ENCODE peak calls at places on chromosomes 12 and 14, in eight cellular contexts. W is NT2/D1; S is Panc1; A is cardiac muscle cell; E is IMR-90; O is tibial nerve; D is CD8-positive, alpha-beta T cell; C is left ventricle myocardium inferior. Q is an unnamed sample. For H3K4me1, the result is how much of the 10 kb centered on the place peaks cover.

GRCh38 chr14:78443834-78444233 is 273.7 kb downstream of the NRXN3 start:
- DNase-seq in D (no peak), A (no peak), W (no peak), O (no peak), S (no peak), E (no peak), C (no peak), Q (no peak)

GRCh38 chr12:124713436-124714082 is 146.1 kb upstream of the NCOR2 start:
- DNase-seq in W (no peak), O (no peak), C (no peak), S (no peak), D (peak), E (peak), A (peak), Q (no peak)

GRCh38 chr14:75859746-75860145 is 122.0 kb downstream of the TGFB3 start:
- DNase-seq in O (no peak), E (no peak), S (no peak), D (no peak), W (no peak), C (no peak), A (no peak), Q (no peak)

GRCh38 chr14:100341301-100342031 is 18.3 kb downstream of the SLC25A47 start:
- DNase-seq in S (no peak), D (no peak), O (no peak), A (peak), E (peak), C (no peak), W (no peak), Q (peak)

GRCh38 chr12:15978431-15978950 is 67.4 kb downstream of the DERA start:
- DNase-seq in E (peak), A (peak), C (no peak), O (no peak), S (no peak), W (no peak), D (no peak), Q (no peak)

GRCh38 chr12:19437996-19438395 is 1.3 kb upstream of the AEBP2 start:
- DNase-seq in D (no peak), O (no peak), E (no peak), A (no peak), S (no peak), C (no peak), W (peak), Q (no peak)

GRCh38 chr14:56676042-56676441 is 96.4 kb downstream of the TMEM260 start:
- DNase-seq in E (no peak), W (no peak), C (no peak), S (no peak), O (no peak), A (no peak), D (no peak), Q (no peak)

GRCh38 chr14:104731249-104731924 is 7.4 kb downstream of the ADSS1 start:
- DNase-seq in C (no peak), E (no peak), W (no peak), D (no peak), O (no peak), A (no peak), S (no peak), Q (no peak)

GRCh38 chr12:19451196-19451595 is 11.9 kb downstream of the AEBP2 start:
- DNase-seq in S (no peak), A (peak), O (no peak), C (no peak), E (peak), W (no peak), D (no peak), Q (no peak)

GRCh38 chr12:108728820-108729611 is 2.3 kb downstream of the CORO1C start:
- DNase-seq in S (no peak), A (no peak), D (no peak), C (no peak), O (no peak), E (peak), W (no peak), Q (no peak)

GRCh38 chr14:71116206-71117122 is 209.2 kb downstream of the PCNX1 start:
- DNase-seq in W (no peak), O (no peak), D (no peak), A (no peak), C (no peak), S (no peak), E (no peak), Q (no peak)

GRCh38 chr14:24959791-24960331 is 90.1 kb downstream of the STXBP6 start:
- DNase-seq in C (no peak), O (no peak), A (no peak), E (peak), W (no peak), D (no peak), S (no peak), Q (no peak)

GRCh38 chr12:89836026-89836425 is 127.4 kb upstream of the ATP2B1 start:
- DNase-seq in E (peak), O (no peak), A (peak), C (no peak), D (no peak), S (no peak), W (no peak), Q (no peak)

GRCh38 chr14:35050652-35051051 is 4.6 kb downstream of the FAM177A1 start:
- DNase-seq in A (peak), W (no peak), S (no peak), C (no peak), O (no peak), E (peak), D (no peak), Q (no peak)

GRCh38 chr14:79248771-79249170 is 962.5 kb downstream of the DIO2 start:
- DNase-seq in S (no peak), C (no peak), A (no peak), O (no peak), W (no peak), E (no peak), D (no peak), Q (no peak)

GRCh38 chr12:17215754-17216153 is 609.8 kb upstream of the LMO3 start:
- DNase-seq in W (no peak), D (no peak), E (no peak), O (no peak), S (no peak), C (no peak), A (no peak), Q (no peak)

GRCh38 chr12:52005903-52006703 is 643 bp upstream of the TAMALIN start:
- DNase-seq in O (no peak), S (no peak), A (peak), D (no peak), E (no peak), W (no peak), C (no peak), Q (no peak)

DNA sequence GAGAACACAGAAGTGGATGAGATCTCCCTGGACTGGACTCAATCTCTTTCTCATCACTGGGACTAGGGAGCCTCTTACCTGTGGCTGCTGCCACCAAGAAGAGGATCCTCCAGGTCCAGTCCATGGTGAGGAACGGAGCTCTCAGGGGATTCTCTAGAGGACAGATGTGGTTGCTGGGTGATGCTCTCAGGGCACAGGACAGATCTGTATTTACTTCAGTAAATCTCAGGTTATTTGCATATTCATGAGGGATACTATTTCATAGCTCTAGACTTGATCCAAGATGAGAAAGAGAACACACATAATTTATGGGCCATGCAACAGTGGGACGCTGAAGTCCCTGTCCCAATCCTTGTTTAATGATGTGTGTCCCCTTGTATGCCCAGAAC is 460.5 kb downstream of the TMEM121 start:
- DNase-seq in E (no peak), S (no peak), O (no peak), C (no peak), W (no peak), A (no peak), D (no peak), Q (no peak)
- H3K4me1 ChIP-seq in E (under half), S (under half), O (under half), C (under half), W (under half), A (under half), D (half or more), Q (under half)

DNA sequence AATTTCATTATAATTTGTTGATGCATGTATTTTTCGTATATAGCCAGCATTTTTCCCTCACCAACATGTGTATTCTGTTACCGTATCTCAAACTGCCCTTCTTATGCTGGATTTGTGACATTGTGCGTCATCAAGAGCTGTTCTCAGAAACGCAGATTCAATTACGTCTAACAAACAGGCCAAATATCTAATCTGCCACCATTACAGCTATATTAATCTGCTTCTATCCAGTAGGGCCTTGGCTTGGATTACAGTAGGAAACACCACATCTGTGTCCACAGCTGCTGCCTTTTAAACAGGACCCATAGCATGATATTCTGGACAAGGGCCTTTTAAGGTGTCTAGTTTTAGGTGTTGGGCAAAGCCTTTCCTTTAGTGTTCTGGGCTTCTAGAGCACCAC is 140.6 kb downstream of the PDE3A start:
- DNase-seq in A (peak), O (no peak), D (no peak), W (no peak), C (no peak), E (no peak), S (no peak), Q (no peak)
- H3K4me1 ChIP-seq in A (under half), O (under half), D (under half), W (under half), C (half or more), E (under half), S (under half), Q (under half)

GRCh38 chr12:1591029-1591428 is 3.4 kb downstream of the FBXL14 start:
- DNase-seq in A (no peak), O (no peak), W (no peak), E (no peak), S (no peak), D (no peak), C (no peak), Q (no peak)

GRCh38 chr12:1587927-1588573 is 6.3 kb downstream of the FBXL14 start:
- DNase-seq in S (no peak), W (peak), O (no peak), A (no peak), D (no peak), E (peak), C (no peak), Q (no peak)

GRCh38 chr12:1591543-1591942 is 2.8 kb downstream of the FBXL14 start:
- DNase-seq in A (peak), D (no peak), S (no peak), W (no peak), C (no peak), E (peak), O (no peak), Q (no peak)

GRCh38 chr12:1590083-1590979 is 4.0 kb downstream of the FBXL14 start:
- DNase-seq in W (peak), C (no peak), O (no peak), D (no peak), S (no peak), E (peak), A (peak), Q (no peak)

DNA sequence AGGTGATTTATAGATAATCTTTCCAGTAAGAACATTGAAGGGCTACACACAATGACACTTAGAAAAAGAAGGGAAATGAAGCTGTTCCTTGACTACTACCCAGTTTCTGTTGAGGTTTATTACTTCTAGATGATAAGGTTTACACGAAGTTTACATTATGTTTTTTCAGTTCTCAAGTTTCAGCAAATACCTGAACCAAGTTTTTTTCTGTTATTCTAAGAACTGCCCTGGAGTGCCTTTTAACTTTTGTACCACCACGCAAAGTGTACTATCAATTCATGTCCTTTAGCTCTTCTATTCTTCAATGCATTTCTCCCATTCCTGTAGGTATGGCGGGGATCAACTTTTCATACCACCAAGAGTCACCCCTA is 5.8 kb downstream of the FBXL14 start:
- DNase-seq in S (no peak), C (no peak), O (no peak), A (no peak), W (no peak), E (no peak), D (no peak), Q (no peak)
- H3K4me1 ChIP-seq in S (under half), C (half or more), O (under half), A (half or more), W (under half), E (under half), D (under half), Q (under half)

GRCh38 chr12:106258226-106258625 is 10.4 kb upstream of the CKAP4 start:
- DNase-seq in W (no peak), C (no peak), D (no peak), E (no peak), S (no peak), O (no peak), A (no peak), Q (no peak)
- H3K4me1 ChIP-seq in W (under half), C (under half), D (under half), E (under half), S (under half), O (under half), A (under half), Q (under half)

DNA sequence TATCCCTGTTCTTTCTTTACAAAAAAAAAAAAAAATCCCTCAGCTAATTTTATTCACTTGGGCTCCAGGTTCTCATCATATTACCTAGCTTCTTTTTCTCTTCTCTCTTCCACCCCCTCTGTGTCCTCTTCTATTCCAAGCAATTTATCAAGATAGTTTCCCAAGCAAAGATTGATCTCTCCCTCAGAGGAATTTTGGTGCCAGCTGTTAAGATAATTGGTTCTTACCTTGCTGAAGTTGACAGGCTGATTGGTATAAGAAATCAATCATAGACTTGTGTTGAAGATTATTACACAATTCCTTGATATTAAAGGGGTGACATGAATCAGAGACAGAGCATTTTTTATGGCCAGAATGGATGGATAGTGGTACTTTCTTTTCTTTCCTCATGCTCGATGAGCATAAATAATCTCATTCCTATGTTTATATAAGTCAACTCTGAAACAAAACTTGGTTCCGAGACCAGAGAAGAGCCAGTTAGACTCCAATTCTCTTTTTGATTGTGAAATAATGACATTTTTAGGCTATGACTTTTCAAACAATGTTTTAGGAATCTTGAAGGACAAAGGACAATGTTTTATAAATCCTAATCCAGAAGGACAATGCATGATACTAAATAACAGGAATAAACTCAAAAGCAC is 264.1 kb upstream of the PRKD1 start:
- DNase-seq in D (no peak), E (peak), O (no peak), A (no peak), S (no peak), C (no peak), W (no peak), Q (no peak)
- H3K4me1 ChIP-seq in D (under half), E (under half), O (under half), A (under half), S (under half), C (under half), W (under half), Q (under half)

DNA sequence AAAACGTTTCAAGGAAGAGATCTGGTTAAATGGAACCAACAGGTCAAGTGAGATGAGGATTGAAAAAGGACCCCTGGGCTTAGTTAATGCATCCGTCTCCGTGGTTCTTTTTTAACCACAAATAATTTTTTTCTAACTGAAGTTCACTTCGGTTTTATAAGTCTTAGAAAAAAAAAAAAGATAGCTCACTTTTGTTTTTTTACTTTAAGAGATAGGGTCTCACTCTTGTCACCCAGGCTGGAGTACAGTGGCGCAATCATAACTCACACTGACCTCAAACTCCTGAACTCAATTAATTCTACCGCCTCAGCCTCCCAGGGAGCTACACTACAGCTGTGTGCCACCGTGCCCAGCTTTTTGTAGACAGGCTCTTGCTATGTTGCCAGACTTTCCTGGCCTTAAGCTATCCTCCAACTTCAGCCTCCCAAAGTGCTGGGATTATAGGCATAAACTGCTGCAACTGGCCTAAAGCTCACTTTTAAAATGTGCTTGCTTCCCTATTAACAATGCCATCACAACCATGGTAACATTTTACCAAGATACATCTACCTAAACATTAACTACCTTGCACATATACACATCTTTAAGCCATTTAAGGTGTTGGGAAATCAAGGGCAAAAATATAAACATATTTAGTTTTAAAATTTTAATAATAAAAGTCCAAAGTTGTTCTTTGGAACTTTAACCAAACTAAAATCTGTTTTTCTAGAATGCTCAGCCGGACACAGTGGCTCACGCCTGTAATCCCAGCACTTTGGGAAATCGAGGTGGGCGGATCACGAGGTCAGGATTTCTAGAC is 11.6 kb downstream of the HNRNPC start:
- DNase-seq in C (no peak), W (no peak), E (no peak), D (no peak), A (peak), S (no peak), O (no peak), Q (no peak)
- H3K4me1 ChIP-seq in C (half or more), W (under half), E (under half), D (half or more), A (under half), S (under half), O (half or more), Q (under half)

DNA sequence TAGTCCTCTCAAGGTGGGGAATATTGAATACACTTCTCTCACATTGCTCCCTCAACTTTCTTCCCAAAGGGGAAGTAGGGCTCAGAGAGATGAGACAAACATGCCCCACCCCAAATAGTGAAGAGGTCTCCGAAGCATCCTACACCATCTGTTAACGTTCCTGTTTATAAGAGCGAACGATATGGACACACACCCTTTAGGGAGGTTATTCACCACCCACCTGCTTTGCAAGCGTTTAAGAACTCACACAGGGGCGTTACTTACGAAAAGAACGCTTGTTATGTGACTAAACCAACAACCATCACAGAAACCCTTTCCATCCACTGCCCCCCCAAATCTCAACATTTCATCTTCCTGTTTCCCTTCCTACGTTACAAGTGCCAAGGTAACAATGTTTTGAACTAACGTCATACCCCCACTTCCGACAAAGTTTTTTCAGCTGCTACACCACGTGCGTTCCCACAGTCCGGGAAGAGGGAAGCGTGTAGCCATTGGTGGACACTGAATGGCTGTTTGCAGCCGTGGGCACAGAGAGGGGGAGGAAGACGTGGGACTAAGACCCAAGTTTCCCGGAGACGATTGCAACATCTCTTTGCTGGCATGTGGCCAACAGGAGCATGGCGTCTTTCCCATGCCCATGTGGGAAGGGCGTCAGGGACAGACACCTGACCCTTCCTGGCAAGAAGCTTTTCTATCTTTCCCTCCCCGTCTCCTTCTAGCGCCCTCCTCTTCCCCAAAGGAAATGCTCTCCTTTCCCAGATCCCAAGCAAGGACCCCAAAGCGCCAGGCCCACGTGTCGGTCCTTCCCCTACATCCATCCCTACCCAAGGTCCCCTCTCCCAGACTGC is 1.2 kb downstream of the YBX3 start:
- DNase-seq in A (peak), D (peak), O (peak), E (peak), C (peak), S (peak), W (peak), Q (peak)
- H3K4me1 ChIP-seq in A (under half), D (under half), O (under half), E (under half), C (half or more), S (under half), W (under half), Q (under half)

Q was measured in thoracic aorta.